ENCODE peak calls at places on chromosomes 3 and 15, in four cellular contexts. B is cardiac fibroblast, Z is nephron progenitor cell, S is AG10803. R is an unnamed sample.

GRCh38 chr3:124978627-124979026 is 44.1 kb upstream of the MUC13 start:
- DNase-seq in B (no peak), Z (no peak), S (no peak), R (no peak)

GRCh38 chr15:31067890-31068603 is 33.5 kb downstream of the TRPM1 start:
- DNase-seq in B (no peak), Z (no peak), S (no peak), R (no peak)

GRCh38 chr3:27521179-27521871 is 37.1 kb upstream of the SLC4A7 start:
- DNase-seq in B (peak; percentile 97), Z (no peak), S (peak; percentile 96), R (no peak)

GRCh38 chr3:37814547-37814946 is 47.1 kb upstream of the CTDSPL start:
- DNase-seq in B (peak; percentile 25), Z (no peak), S (peak; percentile 15), R (no peak)

GRCh38 chr3:122374034-122374433 is 9.0 kb downstream of the MIX23 start:
- DNase-seq in B (no peak), Z (no peak), S (no peak), R (no peak)

GRCh38 chr3:127038476-127038875 is 55.6 kb downstream of the PLXNA1 start:
- DNase-seq in B (no peak), Z (no peak), S (no peak), R (no peak)

GRCh38 chr3:74302959-74303358 is 311.5 kb downstream of the CNTN3 start:
- DNase-seq in B (no peak), Z (no peak), S (no peak), R (no peak)

GRCh38 chr3:192825657-192826200 is 91.9 kb downstream of the MB21D2 start:
- DNase-seq in B (peak; percentile 73), Z (no peak), S (peak; percentile 70), R (no peak)

GRCh38 chr3:136350132-136350531 is 100.0 kb downstream of the PCCB start:
- DNase-seq in B (peak; percentile 95), Z (no peak), S (peak; percentile 98), R (no peak)

GRCh38 chr15:39347453-39347852 is 233.4 kb upstream of the THBS1 start:
- DNase-seq in B (no peak), Z (no peak), S (no peak), R (no peak)

GRCh38 chr3:97927699-97928098 is 44.5 kb downstream of the RIOX2 start:
- DNase-seq in B (no peak), Z (no peak), S (peak; percentile 64), R (no peak)

GRCh38 chr15:94580186-94580585 is 348.8 kb downstream of the MCTP2 start:
- DNase-seq in B (no peak), Z (no peak), S (no peak), R (no peak)

GRCh38 chr3:157606392-157607197 is 103.4 kb upstream of the VEPH1 start:
- DNase-seq in B (peak; percentile 81), Z (peak; percentile 82), S (peak; percentile 68), R (peak; percentile 86)

GRCh38 chr15:66673410-66674322 is 28.4 kb upstream of the SMAD6 start:
- DNase-seq in B (no peak), Z (peak; percentile 86), S (no peak), R (peak; percentile 53)

GRCh38 chr15:34984884-34985630 is 3.0 kb downstream of the ZNF770 start:
- DNase-seq in B (peak; percentile 64), Z (no peak), S (no peak), R (no peak)

GRCh38 chr15:56124391-56124790 is 119.3 kb downstream of the RFX7 start:
- DNase-seq in B (no peak), Z (no peak), S (no peak), R (no peak)

GRCh38 chr3:58793052-58793451 is 126.5 kb upstream of the FAM3D start:
- DNase-seq in B (no peak), Z (no peak), S (peak; percentile 42), R (no peak)

GRCh38 chr3:10327592-10327991 is 6.7 kb upstream of the SEC13 start:
- DNase-seq in B (no peak), Z (no peak), S (no peak), R (no peak)

GRCh38 chr3:108428580-108428979 is 81.8 kb downstream of the MYH15 start:
- DNase-seq in B (no peak), Z (no peak), S (no peak), R (no peak)

GRCh38 chr15:101148881-101149664 is 102.8 kb downstream of the CHSY1 start:
- DNase-seq in B (no peak), Z (no peak), S (no peak), R (no peak)

GRCh38 chr3:33488246-33488645 is 48.0 kb upstream of the UBP1 start:
- DNase-seq in B (no peak), Z (no peak), S (no peak), R (no peak)
- TF ChIP-seq CTCF in B (no peak), Z (no peak), S (no peak), R (no peak)

DNA sequence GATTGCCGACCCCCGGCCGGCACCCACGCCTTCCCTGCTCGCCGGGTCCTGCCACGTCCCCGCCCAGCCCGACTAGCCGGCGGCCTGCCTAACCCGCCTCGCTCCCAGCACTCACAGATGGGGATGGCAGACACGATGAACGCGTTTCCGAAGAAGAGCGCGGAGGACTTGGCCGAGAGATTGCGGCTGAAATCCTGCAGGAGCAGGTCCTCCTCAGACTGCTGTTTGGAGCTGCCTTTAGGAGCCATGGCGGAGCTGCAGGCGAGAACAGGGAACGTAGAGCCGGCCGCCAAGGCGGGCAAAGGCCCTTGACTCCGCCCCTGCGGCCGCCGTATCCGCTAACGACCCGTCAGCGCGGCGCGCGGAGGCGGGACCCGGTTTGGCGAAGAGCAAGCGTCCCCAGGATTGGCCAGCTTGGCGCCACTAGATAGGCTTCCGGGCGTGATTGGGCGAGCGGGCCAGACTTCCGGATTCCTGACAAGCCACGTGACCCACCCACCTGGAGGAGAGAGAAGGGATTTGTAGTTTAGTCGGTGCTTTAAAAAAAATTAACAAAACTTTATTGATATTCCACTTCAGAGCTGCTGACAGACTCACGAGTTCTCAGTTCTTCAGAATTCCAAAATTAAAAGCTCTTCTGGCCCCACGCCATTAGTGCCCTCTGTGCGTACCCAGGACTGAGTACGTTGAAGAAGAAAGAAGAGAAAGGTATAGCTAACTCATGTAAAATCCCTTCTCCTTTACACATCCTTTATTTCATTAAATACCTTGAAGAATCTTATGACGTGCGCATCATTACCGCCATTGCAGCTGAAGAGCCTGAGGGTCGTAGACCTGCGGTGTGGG is at the start of gene SSR3:
- DNase-seq in B (peak; percentile 100), Z (peak; percentile 97), S (peak; percentile 100), R (peak; percentile 99)
- TF ChIP-seq CTCF in B (peak; percentile 27), Z (no peak), S (peak; percentile 38), R (peak; percentile 61)

GRCh38 chr3:2765002-2765579 is 345.1 kb downstream of the IL5RA start:
- DNase-seq in B (no peak), Z (peak; percentile 12), S (no peak), R (no peak)
- TF ChIP-seq CTCF in B (no peak), Z (peak; percentile 39), S (no peak), R (no peak)

GRCh38 chr3:116767726-116768125 is 58.1 kb downstream of the TUSC7 start:
- DNase-seq in B (no peak), Z (no peak), S (no peak), R (no peak)

DNA sequence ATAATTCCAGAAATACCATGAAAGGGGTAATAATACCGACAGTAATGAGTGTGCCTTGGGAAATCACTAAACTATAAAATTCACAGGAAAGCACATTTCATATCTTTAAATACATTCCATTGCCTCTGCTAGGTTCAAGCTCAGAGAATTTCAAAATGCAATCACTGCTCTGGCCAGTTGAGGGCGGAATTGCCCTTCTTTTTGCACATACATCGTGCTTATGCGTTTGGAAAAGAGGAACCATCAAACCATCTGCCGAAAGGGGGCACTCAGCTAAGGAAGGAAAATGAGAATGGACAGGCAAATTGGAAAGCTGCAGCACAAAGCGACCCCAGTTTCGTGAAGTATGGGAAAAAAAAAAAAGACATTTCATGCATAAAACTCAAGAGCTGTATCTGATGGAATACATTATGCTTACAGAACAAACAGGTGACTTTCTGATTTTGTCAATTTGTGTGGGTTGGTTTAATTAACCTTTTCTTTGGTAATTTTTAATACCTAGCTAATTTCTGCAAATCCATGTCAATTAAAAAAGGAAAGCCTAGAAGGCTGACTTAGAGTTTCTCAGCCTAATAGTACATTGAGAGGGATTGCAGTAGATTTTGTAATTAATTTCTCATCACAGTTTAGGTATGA is 61.4 kb downstream of the TUSC7 start:
- DNase-seq in B (peak; percentile 84), Z (peak; percentile 78), S (peak; percentile 69), R (peak; percentile 80)
- TF ChIP-seq CTCF in B (peak; percentile 91), Z (peak; percentile 96), S (peak; percentile 96), R (peak; percentile 81)

DNA sequence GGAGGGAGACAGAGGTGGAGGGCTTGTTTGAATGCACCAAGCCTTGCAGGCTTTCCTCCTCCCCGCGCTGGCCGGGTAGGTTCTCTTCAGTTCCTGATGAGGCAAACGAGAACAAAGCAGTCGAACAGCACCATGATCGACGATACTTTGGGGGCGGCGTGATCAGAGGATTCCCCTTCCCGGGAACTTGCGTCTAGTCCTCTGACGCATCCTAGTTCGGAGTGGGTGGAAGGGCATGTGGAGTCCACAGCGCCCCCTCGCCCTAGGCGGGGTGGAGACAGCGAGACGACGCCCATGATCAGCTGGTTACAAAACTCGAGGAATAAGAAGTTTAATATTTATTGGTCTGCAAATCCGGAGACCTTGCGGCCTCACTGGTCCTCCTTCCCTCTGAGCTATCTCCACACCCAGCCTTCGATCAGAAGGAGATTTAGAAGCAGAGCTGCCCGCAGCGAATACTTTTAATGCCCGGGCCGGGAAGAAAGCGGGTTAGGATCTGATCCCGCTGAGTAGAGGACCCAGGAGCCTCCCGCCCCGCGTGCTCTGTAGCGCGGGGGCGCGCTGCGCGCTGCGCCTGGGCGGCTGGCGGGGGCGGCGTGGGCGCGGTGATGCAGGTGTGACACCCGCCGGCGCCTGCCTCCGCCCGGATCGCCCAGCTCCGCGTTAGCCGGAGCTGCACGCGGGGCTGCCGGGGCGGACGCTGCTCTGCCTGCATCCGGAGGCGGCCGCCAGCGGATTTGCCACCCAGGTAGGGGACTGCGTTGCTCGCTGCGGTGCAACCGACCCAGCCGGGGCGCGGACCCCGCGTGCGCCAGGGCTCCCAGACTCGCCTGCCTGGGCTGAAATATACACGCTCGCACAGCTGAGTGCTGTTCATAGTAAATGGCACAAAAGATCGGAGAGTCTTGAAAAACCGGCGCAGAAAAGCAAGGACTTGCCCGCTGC is at the start of gene SV2B:
- DNase-seq in B (peak; percentile 22), Z (peak; percentile 72), S (peak; percentile 12), R (peak; percentile 74)
- TF ChIP-seq CTCF in B (peak; percentile 14), Z (no peak), S (no peak), R (no peak)

GRCh38 chr3:109696932-109697331 is 359.6 kb upstream of the DPPA4 start:
- DNase-seq in B (peak; percentile 16), Z (no peak), S (no peak), R (no peak)
- TF ChIP-seq CTCF in B (peak; percentile 24), Z (no peak), S (peak; percentile 5), R (peak; percentile 17)

DNA sequence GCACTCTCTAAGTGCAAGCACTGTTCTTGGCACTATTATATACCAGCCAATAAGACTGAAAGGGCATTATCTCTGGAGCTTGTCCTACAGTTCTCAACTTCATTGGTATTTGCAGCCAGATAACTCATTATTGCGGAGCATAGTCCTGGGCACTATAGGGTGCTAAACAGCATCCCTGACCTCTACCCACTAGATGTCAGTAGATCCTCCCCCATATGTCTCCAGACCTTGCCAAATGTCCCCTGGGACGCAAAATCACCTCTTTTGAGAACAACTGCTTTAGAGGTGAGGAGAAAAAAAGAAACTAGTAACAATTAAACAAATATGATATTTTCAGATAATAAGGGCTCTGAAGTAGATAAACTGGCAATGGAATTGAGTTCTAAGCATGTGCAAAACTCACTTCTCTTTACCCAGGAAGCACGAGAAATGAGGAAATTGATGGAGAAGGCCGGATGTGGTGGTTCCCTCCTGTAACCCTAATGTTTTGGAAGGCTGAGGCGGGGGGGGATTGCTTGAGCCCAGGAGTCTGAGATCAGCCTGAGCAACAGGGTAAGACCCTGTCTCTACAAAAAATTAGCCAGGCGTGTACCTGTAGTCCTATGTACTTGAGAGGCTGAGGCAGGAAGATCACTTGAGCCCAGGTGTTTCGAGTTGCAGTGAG is 61.4 kb downstream of the FRMD4B start:
- DNase-seq in B (peak; percentile 29), Z (no peak), S (no peak), R (no peak)
- TF ChIP-seq CTCF in B (peak; percentile 26), Z (peak; percentile 9), S (peak; percentile 19), R (no peak)

GRCh38 chr15:63166219-63166618 is 8.9 kb upstream of the RPS27L start:
- DNase-seq in B (peak; percentile 46), Z (no peak), S (peak; percentile 21), R (no peak)
- TF ChIP-seq CTCF in B (peak; percentile 10), Z (no peak), S (peak; percentile 19), R (no peak)